ENCODE peak calls at places on chromosomes 16 and 17, in eight cellular contexts. U is psoas muscle; I is bronchial epithelial cell; M is cardiac fibroblast; W is kidney; T is CD8-positive, alpha-beta T cell; L is IMR-90; C is prostate gland. N is an unnamed sample.

GRCh38 chr16:75385507-75386152 is 47.7 kb downstream of the CFDP1 start:
- DNase-seq in U (no peak), I (peak), T (no peak), L (peak), W (no peak), M (peak), C (no peak), N (peak)

GRCh38 chr16:24721830-24722238 is 7.6 kb upstream of the TNRC6A start:
- DNase-seq in T (no peak), C (no peak), M (no peak), U (no peak), I (peak), W (no peak), L (no peak), N (no peak)

GRCh38 chr16:30025574-30025973 is 2.6 kb downstream of the C16orf92 start:
- DNase-seq in M (no peak), I (no peak), T (no peak), L (no peak), U (no peak), C (no peak), W (peak), N (no peak)

GRCh38 chr17:41835800-41836549 is at the start of gene NT5C3B:
- DNase-seq in C (peak), W (peak), L (no peak), U (peak), M (peak), I (no peak), T (no peak), N (no peak)

GRCh38 chr16:31265329-31266245 is 5.8 kb downstream of the ITGAM start:
- DNase-seq in W (peak), T (no peak), I (peak), C (no peak), U (no peak), M (no peak), L (peak), N (no peak)

GRCh38 chr17:42001729-42002128 is 15.5 kb downstream of the DNAJC7 start:
- DNase-seq in W (no peak), T (no peak), C (no peak), L (no peak), I (no peak), U (no peak), M (no peak), N (no peak)

GRCh38 chr17:41404024-41404651 is 6.7 kb upstream of the KRT31 start:
- DNase-seq in W (no peak), T (no peak), M (peak), I (peak), U (no peak), C (no peak), L (peak), N (peak)

GRCh38 chr17:45920083-45920482 is 25.7 kb downstream of the MAPT start:
- DNase-seq in U (no peak), C (no peak), W (no peak), I (no peak), M (no peak), T (no peak), L (no peak), N (no peak)

GRCh38 chr16:65414284-65414984 is 292.6 kb upstream of the CDH11 start:
- DNase-seq in M (peak), T (no peak), U (no peak), W (no peak), L (peak), I (peak), C (no peak), N (peak)

GRCh38 chr16:10906914-10907756 is 30.1 kb downstream of the CIITA start:
- DNase-seq in I (no peak), L (no peak), W (no peak), T (no peak), M (no peak), U (no peak), C (no peak), N (no peak)

GRCh38 chr16:70638814-70639792 is 7.3 kb upstream of the IL34 start:
- DNase-seq in T (no peak), U (no peak), W (no peak), M (peak), L (peak), C (no peak), I (peak), N (no peak)

GRCh38 chr17:1460233-1460632 is 4.2 kb upstream of the CRK start:
- DNase-seq in M (peak), I (peak), L (no peak), W (peak), T (no peak), C (peak), U (peak), N (no peak)

GRCh38 chr16:77722315-77723107 is at the start of gene NUDT7:
- DNase-seq in L (peak), U (peak), I (peak), C (peak), W (peak), M (peak), T (peak), N (peak)
- TF ChIP-seq CTCF in L (peak), U (peak), I (peak), C (no peak), W (no peak), M (no peak), T (no peak), N (peak)

GRCh38 chr16:21302454-21302853 is 24.4 kb upstream of the CRYM start:
- DNase-seq in I (peak), T (no peak), C (no peak), U (no peak), M (no peak), W (no peak), L (peak), N (no peak)
- H3K4me3 ChIP-seq in I (peak), T (no peak), C (no peak), U (no peak), M (peak), W (no peak), L (peak), N (peak)

GRCh38 chr16:81633147-81633619 is 145.9 kb upstream of the PLCG2 start:
- DNase-seq in T (peak), L (no peak), C (no peak), W (no peak), U (no peak), I (no peak), M (no peak), N (no peak)
- TF ChIP-seq CTCF in T (peak), L (no peak), C (no peak), W (peak), U (no peak), I (peak), M (peak), N (no peak)

GRCh38 chr17:27290916-27291598 is 2.9 kb upstream of the WSB1 start:
- DNase-seq in M (no peak), U (no peak), C (peak), L (no peak), W (no peak), I (no peak), T (no peak), N (no peak)

GRCh38 chr17:27293898-27294688 is at the start of gene WSB1:
- DNase-seq in M (peak), I (peak), C (peak), T (peak), U (peak), W (peak), L (peak), N (peak)

GRCh38 chr17:27294689-27295630 is 1.0 kb downstream of the WSB1 start:
- DNase-seq in T (peak), W (no peak), C (peak), I (peak), U (no peak), M (peak), L (peak), N (no peak)

GRCh38 chr17:27295945-27296344 is 2.0 kb downstream of the WSB1 start:
- DNase-seq in W (no peak), T (no peak), C (no peak), L (no peak), I (no peak), M (peak), U (no peak), N (no peak)

GRCh38 chr17:27293359-27293897 is 486 bp upstream of the WSB1 start:
- DNase-seq in U (no peak), I (no peak), C (no peak), M (no peak), L (no peak), W (no peak), T (no peak), N (no peak)
- H3K4me3 ChIP-seq in U (peak), I (peak), C (peak), M (no peak), L (no peak), W (peak), T (peak), N (peak)

DNA sequence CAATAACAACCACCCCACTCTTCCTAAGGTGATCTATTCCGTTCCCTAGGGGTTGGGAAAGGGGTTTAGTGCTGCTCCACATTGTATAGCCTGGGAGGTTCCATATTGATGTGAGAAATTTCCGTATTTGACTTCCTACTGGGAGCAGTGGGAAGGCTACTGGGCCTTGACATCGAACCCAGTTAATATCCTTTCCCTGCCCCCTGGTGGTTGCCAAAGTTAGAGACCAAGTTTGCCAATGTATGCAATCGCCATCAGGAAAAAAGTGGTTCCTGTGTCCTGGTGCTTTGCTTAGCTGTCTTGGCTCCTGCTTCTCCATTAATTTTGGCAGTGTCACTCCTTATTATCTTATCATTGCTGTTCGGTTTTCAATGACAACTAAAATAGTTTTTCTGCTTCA is 914.9 kb downstream of the KCNJ2 start:
- DNase-seq in M (peak), U (no peak), I (peak), T (no peak), C (peak), L (peak), W (no peak), N (no peak)
- TF ChIP-seq CTCF in M (peak), U (no peak), I (peak), T (no peak), C (no peak), L (peak), W (peak), N (peak)

GRCh38 chr17:82213251-82214011 is 789 bp upstream of the CCDC57 start:
- DNase-seq in U (no peak), M (peak), T (no peak), W (peak), I (peak), L (peak), C (no peak), N (peak)
- H3K4me3 ChIP-seq in U (peak), M (peak), T (peak), W (peak), I (peak), L (peak), C (peak), N (peak)

GRCh38 chr17:78117027-78117981 is 11.3 kb downstream of the TMC6 start:
- DNase-seq in I (no peak), C (no peak), M (no peak), T (no peak), L (no peak), U (peak), W (peak), N (no peak)
- TF ChIP-seq CTCF in I (peak), C (no peak), M (peak), T (no peak), L (peak), U (peak), W (peak), N (peak)

GRCh38 chr17:17044846-17045561 is 2.7 kb downstream of the MPRIP start:
- DNase-seq in M (peak), U (no peak), I (peak), C (no peak), L (peak), T (no peak), W (peak), N (no peak)
- H3K4me3 ChIP-seq in M (peak), U (peak), I (peak), C (no peak), L (peak), T (no peak), W (peak), N (peak)

GRCh38 chr16:85302018-85302847 is 190.0 kb upstream of the CIBAR2 start:
- DNase-seq in T (no peak), I (peak), L (peak), U (no peak), C (no peak), M (peak), W (no peak), N (no peak)
- TF ChIP-seq CTCF in T (no peak), I (no peak), L (no peak), U (no peak), C (no peak), M (no peak), W (no peak), N (no peak)

GRCh38 chr16:80932725-80933124 is 74.0 kb downstream of the CMC2 start:
- DNase-seq in M (peak), U (peak), W (peak), T (no peak), L (peak), I (peak), C (peak), N (peak)

GRCh38 chr16:80936410-80936809 is 70.3 kb downstream of the CMC2 start:
- DNase-seq in I (peak), L (peak), U (no peak), T (no peak), M (peak), W (no peak), C (no peak), N (peak)

GRCh38 chr16:80935691-80936090 is 71.0 kb downstream of the CMC2 start:
- DNase-seq in C (no peak), T (no peak), I (no peak), M (no peak), L (no peak), U (no peak), W (no peak), N (no peak)

GRCh38 chr16:80931985-80932720 is 74.5 kb downstream of the CMC2 start:
- DNase-seq in U (peak), T (no peak), C (peak), L (peak), M (peak), W (peak), I (no peak), N (no peak)

GRCh38 chr16:80931661-80931984 is 75.1 kb downstream of the CMC2 start:
- DNase-seq in U (no peak), I (no peak), M (no peak), W (no peak), C (no peak), T (no peak), L (no peak), N (no peak)
- H3K4me3 ChIP-seq in U (peak), I (peak), M (peak), W (peak), C (peak), T (no peak), L (peak), N (peak)

N was measured in AG04449.